ENCODE peak calls at places on chromosomes 2 and 18, in four cellular contexts. F is stimulated activated CD4-positive, alpha-beta T cell treated with anti-CD3 and anti-CD28 coated beads, Interleukin-4, amount 100 ng/mL, for 24 hours; U is epithelial cell of esophagus; D is fibroblast of lung. P is an unnamed sample.

GRCh38 chr2:609520-610280 is 67.5 kb downstream of the TMEM18 start:
- DNase-seq in F (no peak), U (no peak), D (no peak), P (no peak)

GRCh38 chr2:85998071-85998991 is 107.4 kb downstream of the POLR1A start:
- DNase-seq in F (no peak), U (no peak), D (peak), P (peak)

GRCh38 chr2:58871469-58872142 is 630.5 kb upstream of the FANCL start:
- DNase-seq in F (no peak), U (peak), D (no peak), P (no peak)

GRCh38 chr2:32464441-32464840 is 107.6 kb downstream of the BIRC6 start:
- DNase-seq in F (no peak), U (no peak), D (peak), P (no peak)

GRCh38 chr18:75472906-75473305 is 45.4 kb upstream of the SMIM21 start:
- DNase-seq in F (no peak), U (no peak), D (no peak), P (no peak)

GRCh38 chr2:219461061-219461514 is 26.4 kb downstream of the SPEG start:
- DNase-seq in F (no peak), U (no peak), D (peak), P (peak)

GRCh38 chr2:163471947-163472346 is 263.9 kb downstream of the FIGN start:
- DNase-seq in F (no peak), U (peak), D (peak), P (no peak)

GRCh38 chr2:37615808-37616673 is 55.4 kb downstream of the CDC42EP3 start:
- DNase-seq in F (peak), U (no peak), D (no peak), P (peak)

GRCh38 chr2:104888489-104889245 is 34.8 kb downstream of the POU3F3 start:
- DNase-seq in F (no peak), U (no peak), D (no peak), P (no peak)

GRCh38 chr2:86035883-86036789 is 69.5 kb downstream of the POLR1A start:
- DNase-seq in F (peak), U (peak), D (peak), P (peak)

GRCh38 chr18:36814994-36815393 is 13.8 kb downstream of the TPGS2 start:
- DNase-seq in F (no peak), U (no peak), D (no peak), P (no peak)

GRCh38 chr2:204561771-204562170 is 16.5 kb downstream of the PARD3B start:
- DNase-seq in F (no peak), U (no peak), D (no peak), P (no peak)

GRCh38 chr18:13051159-13051558 is 60.0 kb downstream of the CEP192 start:
- DNase-seq in F (peak), U (peak), D (no peak), P (no peak)

GRCh38 chr18:3747176-3747973 is 297.4 kb downstream of the TGIF1 start:
- DNase-seq in F (no peak), U (peak), D (peak), P (no peak)

GRCh38 chr2:131085646-131086045 is 7.6 kb downstream of the FAM168B start:
- DNase-seq in F (no peak), U (no peak), D (no peak), P (no peak)

GRCh38 chr2:218031771-218032257 is 29.0 kb upstream of the TNS1 start:
- DNase-seq in F (no peak), U (peak), D (no peak), P (peak)

P was measured in right cardiac atrium.